ENCODE peak calls at places on chromosome 9, in ten cellular contexts. F is heart right ventricle, X is left ventricle myocardium inferior, N is A673, L is esophagus squamous epithelium, A is PC-3, S is right atrium auricular region, B is RWPE2, T is left lung, R is IMR-90. O is an unnamed sample.

GRCh38 chr9:128718047-128718446 is 5.9 kb downstream of the ZDHHC12 start:
- DNase-seq in L (no peak), R (no peak), S (no peak), T (peak; percentile 49), F (no peak), B (no peak), N (no peak), X (no peak), A (no peak), O (no peak)

GRCh38 chr9:125749951-125750655 is 2.9 kb downstream of the PBX3 start:
- DNase-seq in S (no peak), B (no peak), F (no peak), L (no peak), N (no peak), A (no peak), X (no peak), T (no peak), R (peak; percentile 79), O (no peak)

GRCh38 chr9:72592501-72593403 is 71.3 kb downstream of the TMC1 start:
- DNase-seq in A (peak; percentile 66), B (no peak), L (no peak), T (no peak), N (peak; percentile 67), S (no peak), X (no peak), R (peak; percentile 72), F (peak; percentile 30), O (no peak)

GRCh38 chr9:19788152-19788551 is 685 bp downstream of the SLC24A2 start:
- DNase-seq in B (no peak), L (no peak), N (no peak), A (no peak), F (no peak), T (peak; percentile 69), R (no peak), X (no peak), S (no peak), O (no peak)

GRCh38 chr9:117750401-117750800 is 46.2 kb downstream of the TLR4 start:
- DNase-seq in B (no peak), R (no peak), N (no peak), L (no peak), F (no peak), A (no peak), S (no peak), X (no peak), T (no peak), O (no peak)

GRCh38 chr9:107737987-107738743 is 248.6 kb upstream of the KLF4 start:
- DNase-seq in S (peak; percentile 91), N (no peak), X (peak; percentile 61), F (peak; percentile 46), T (peak; percentile 75), R (peak; percentile 95), L (peak; percentile 9), A (peak; percentile 56), B (peak; percentile 76), O (no peak)

GRCh38 chr9:693460-694390 is 147.8 kb upstream of the DMRT1 start:
- DNase-seq in X (peak; percentile 28), L (no peak), B (no peak), T (no peak), F (peak; percentile 81), R (peak; percentile 86), N (peak; percentile 61), A (no peak), S (peak; percentile 78), O (peak; percentile 91)

GRCh38 chr9:129414377-129415021 is 206.4 kb downstream of the C9orf50 start:
- DNase-seq in T (peak; percentile 79), N (peak; percentile 41), B (no peak), S (peak; percentile 70), R (peak; percentile 63), L (no peak), X (peak; percentile 42), A (no peak), F (peak; percentile 39), O (no peak)

GRCh38 chr9:74800226-74800625 is 87.5 kb downstream of the TRPM6 start:
- DNase-seq in S (no peak), L (no peak), B (no peak), A (no peak), R (no peak), T (no peak), N (no peak), F (no peak), X (no peak), O (no peak)

GRCh38 chr9:74795803-74796202 is 91.9 kb downstream of the TRPM6 start:
- DNase-seq in R (no peak), N (no peak), F (no peak), B (no peak), X (no peak), T (no peak), A (no peak), S (no peak), L (no peak), O (no peak)

GRCh38 chr9:74795081-74795480 is 92.6 kb downstream of the TRPM6 start:
- DNase-seq in B (no peak), L (no peak), F (no peak), T (no peak), A (no peak), R (no peak), N (no peak), X (no peak), S (no peak), O (no peak)
- H3K27ac ChIP-seq in B (no peak overlapping the region), L (no peak overlapping the region), F (no peak overlapping the region), T (no peak overlapping the region), A (no peak overlapping the region), R (no peak overlapping the region), N (no peak overlapping the region), X (no peak overlapping the region), S (no peak overlapping the region), O (no peak overlapping the region)

GRCh38 chr9:112286906-112287305 is 46.5 kb downstream of the PTBP3 start:
- DNase-seq in X (no peak), S (no peak), T (no peak), L (no peak), N (peak; percentile 63), A (no peak), F (no peak), R (no peak), B (no peak), O (no peak)

GRCh38 chr9:112288029-112288428 is 45.4 kb downstream of the PTBP3 start:
- DNase-seq in F (no peak), B (no peak), T (no peak), R (peak; percentile 40), A (no peak), L (no peak), N (no peak), X (no peak), S (no peak), O (no peak)

GRCh38 chr9:112280904-112281303 is 52.5 kb downstream of the PTBP3 start:
- DNase-seq in B (no peak), F (no peak), S (no peak), L (no peak), N (no peak), T (no peak), X (no peak), A (no peak), R (no peak), O (no peak)

GRCh38 chr9:112285056-112285455 is 48.4 kb downstream of the PTBP3 start:
- DNase-seq in A (no peak), N (no peak), S (no peak), R (no peak), B (no peak), T (no peak), L (no peak), F (no peak), X (no peak), O (no peak)

DNA sequence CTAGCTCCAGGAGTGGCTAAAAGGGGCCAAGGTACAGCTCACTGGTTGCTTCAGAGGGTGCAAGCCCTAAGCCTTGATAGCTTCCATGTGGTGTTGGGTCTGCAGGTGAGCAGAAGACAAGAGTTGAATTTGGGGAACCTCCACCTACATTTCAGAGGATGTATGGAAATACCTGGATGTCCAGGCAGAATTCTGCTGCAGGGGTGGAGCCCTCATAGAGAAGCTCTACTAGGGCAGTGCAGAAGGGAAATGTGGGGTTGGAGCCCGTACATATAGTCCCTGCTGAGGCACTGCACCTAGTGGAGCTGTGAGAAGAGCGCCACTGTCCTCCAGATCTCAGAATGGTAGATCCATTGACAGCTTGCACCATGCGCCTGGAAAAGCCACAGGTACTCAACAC is 49.6 kb downstream of the PTBP3 start:
- DNase-seq in L (no peak), B (no peak), T (no peak), A (no peak), X (no peak), N (no peak), F (no peak), R (no peak), S (no peak), O (no peak)
- H3K9me3 ChIP-seq in L (peaks cover 9% of the 10 kb centered on the region), B (peaks cover 5% of the 10 kb centered on the region), T (no peaks in the 10 kb centered on the region), A (no peaks in the 10 kb centered on the region), X (peaks cover 13% of the 10 kb centered on the region), N (peaks cover 20% of the 10 kb centered on the region), F (no peaks in the 10 kb centered on the region), R (peaks cover 13% of the 10 kb centered on the region), S (no peaks in the 10 kb centered on the region), O (no peaks in the 10 kb centered on the region)

DNA sequence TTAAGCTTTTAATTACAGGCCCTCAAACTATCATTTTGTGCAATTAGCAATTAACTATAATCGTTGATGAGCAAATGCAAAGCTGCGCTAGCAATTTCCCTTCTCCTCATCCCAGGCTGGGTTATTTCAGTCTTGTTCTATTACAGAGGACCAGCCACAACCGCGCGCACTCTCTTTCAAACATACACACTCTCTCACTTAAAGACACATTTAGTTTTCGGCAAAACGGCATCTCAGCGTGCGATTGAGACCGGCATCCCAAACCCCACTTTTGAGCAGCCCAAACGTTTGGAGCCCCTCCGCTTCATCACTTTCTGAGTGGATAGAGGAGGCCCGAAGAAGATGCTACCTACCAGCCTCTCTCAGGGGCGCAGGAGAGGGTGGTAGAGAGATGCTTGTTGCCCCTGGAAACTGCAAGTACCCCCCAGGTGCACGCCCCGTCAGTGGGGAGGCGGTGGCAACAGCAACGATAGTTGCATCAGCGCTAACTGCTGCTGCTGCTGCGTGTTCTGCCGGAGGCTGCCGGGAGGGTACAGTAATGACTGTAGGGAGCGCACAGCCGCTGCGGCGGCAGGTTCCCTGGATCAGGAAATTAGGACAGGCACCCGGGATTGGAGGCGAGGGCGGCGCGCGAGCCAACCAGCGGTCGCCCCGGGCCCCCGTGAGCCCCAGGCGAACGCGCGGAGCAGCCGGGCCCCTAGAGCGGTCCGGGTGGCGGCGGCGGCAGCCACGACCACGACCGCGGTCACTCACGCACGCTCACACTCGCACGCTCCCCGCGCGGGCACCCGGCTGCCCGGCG is 510 bp upstream of the VLDLR start:
- DNase-seq in S (peak; percentile 78), B (peak; percentile 80), X (peak; percentile 85), R (peak; percentile 87), L (no peak), T (peak; percentile 90), N (peak; percentile 86), F (peak; percentile 77), A (peak; percentile 44), O (no peak)
- TF ChIP-seq CTCF in S (no peak), B (no peak), X (peak; percentile 34), R (peak; percentile 30), L (peak; percentile 36), T (no peak), N (peak; percentile 26), F (peak; percentile 35), A (no peak), O (peak; percentile 40)

DNA sequence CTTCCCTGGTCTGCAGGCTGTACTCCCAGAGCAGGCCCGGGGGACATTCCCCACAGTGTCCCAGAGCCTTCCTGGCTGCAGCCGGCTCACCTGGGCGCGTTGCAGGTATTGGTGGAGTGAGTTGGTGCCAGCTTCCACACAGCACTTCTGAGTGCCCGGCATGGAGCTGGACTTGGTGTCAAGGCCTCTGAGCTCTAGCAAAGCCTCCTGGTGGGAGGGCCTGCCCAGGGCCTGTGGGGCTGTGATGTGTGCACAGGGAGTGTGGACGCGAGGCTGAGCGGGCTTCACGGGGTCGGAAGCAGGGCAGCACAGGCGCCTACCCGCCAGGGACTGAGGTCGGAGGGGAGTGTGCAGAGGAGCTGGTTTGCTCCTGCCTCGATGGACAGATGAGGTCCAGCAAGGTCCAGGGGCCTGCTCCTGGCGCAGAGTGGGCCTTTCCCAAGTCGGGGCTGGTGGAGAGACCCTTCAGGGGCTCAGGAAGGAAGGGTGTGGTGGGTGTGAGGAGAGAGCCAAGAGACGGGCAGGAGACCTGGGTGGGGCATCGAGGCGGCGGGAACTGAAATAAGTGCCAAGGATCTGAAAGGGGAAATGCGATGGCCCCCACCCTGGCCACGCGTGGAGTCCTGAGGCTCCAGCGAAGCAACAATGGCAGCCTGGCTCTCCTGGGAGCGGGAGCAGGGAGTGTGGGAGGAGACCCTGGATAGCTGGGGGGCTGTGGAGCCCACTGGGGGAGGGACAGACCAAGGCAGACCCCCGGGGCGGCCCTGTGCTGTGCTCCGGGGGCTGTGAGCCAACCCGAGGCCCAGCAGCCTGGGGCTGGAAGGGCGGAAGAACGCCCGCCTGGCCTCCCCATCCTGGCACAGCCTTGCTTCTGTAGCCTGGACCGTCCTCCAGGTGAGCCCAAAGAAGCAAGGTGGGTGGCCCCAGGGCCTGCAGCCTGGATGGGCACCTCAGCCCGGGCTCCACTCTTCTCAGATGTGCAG is 78.4 kb downstream of the RXRA start:
- DNase-seq in X (no peak), A (no peak), L (no peak), N (no peak), B (no peak), T (no peak), R (no peak), S (no peak), F (peak; percentile 36), O (no peak)
- H3K27ac ChIP-seq in X (peak overlapping the region; percentile 92), A (no peak overlapping the region), L (peak overlapping the region; percentile 91), N (peak overlapping the region; percentile 90), B (no peak overlapping the region), T (peak overlapping the region; percentile 37), R (peak overlapping the region; percentile 4), S (peak overlapping the region; percentile 87), F (peak overlapping the region; percentile 91), O (peak overlapping the region; percentile 82)

O was measured in ascending aorta.